ENCODE peak calls at places on chromosomes 6 and 20, in four cellular contexts. One of them, this sample, is unnamed.
A peak's percentile ranks its signal among the peaks of the same experiment; 100 is the strongest.

GRCh38 chr6:499617-500016 is 108.1 kb downstream of the IRF4 start:
- DNase-seq in OCI-LY7: no peak
- DNase-seq in aorta: no peak
- DNase-seq in NCI-H774: no peak
- DNase-seq in this sample: no peak

GRCh38 chr6:122717350-122717749 is 62.2 kb upstream of the FABP7 start:
- DNase-seq in OCI-LY7: no peak
- DNase-seq in aorta: no peak
- DNase-seq in NCI-H774: peak; percentile 90
- DNase-seq in this sample: peak; percentile 31

GRCh38 chr6:54865091-54865631 is 18.6 kb downstream of the FAM83B start:
- DNase-seq in OCI-LY7: no peak
- DNase-seq in aorta: no peak
- DNase-seq in NCI-H774: no peak
- DNase-seq in this sample: no peak

GRCh38 chr20:37223053-37223452 is 38.6 kb downstream of the GHRH start:
- DNase-seq in OCI-LY7: peak; percentile 8
- DNase-seq in aorta: no peak
- DNase-seq in NCI-H774: no peak
- DNase-seq in this sample: peak; percentile 59

GRCh38 chr6:30727920-30728605 is 7.9 kb downstream of the TUBB start:
- DNase-seq in OCI-LY7: peak; percentile 31
- DNase-seq in aorta: no peak
- DNase-seq in NCI-H774: no peak
- DNase-seq in this sample: no peak

GRCh38 chr20:47315339-47315662 is 41.2 kb downstream of the ZMYND8 start:
- DNase-seq in OCI-LY7: no peak
- DNase-seq in aorta: no peak
- DNase-seq in NCI-H774: no peak
- DNase-seq in this sample: peak; percentile 16

GRCh38 chr6:34992353-34992752 is 103.3 kb downstream of the ANKS1A start:
- DNase-seq in OCI-LY7: no peak
- DNase-seq in aorta: no peak
- DNase-seq in NCI-H774: peak; percentile 66
- DNase-seq in this sample: no peak

GRCh38 chr20:25061103-25061799 is 3.3 kb upstream of the ACSS1 start:
- DNase-seq in OCI-LY7: no peak
- DNase-seq in aorta: no peak
- DNase-seq in NCI-H774: no peak
- DNase-seq in this sample: no peak

GRCh38 chr6:34011298-34011697 is 134.6 kb downstream of the GRM4 start:
- DNase-seq in OCI-LY7: no peak
- DNase-seq in aorta: no peak
- DNase-seq in NCI-H774: no peak
- DNase-seq in this sample: no peak

GRCh38 chr6:121216928-121217327 is 117.4 kb downstream of the TBC1D32 start:
- DNase-seq in OCI-LY7: no peak
- DNase-seq in aorta: no peak
- DNase-seq in NCI-H774: no peak
- DNase-seq in this sample: no peak

GRCh38 chr6:33752139-33753015 is 5.7 kb upstream of the IP6K3 start:
- DNase-seq in OCI-LY7: no peak
- DNase-seq in aorta: no peak
- DNase-seq in NCI-H774: no peak
- DNase-seq in this sample: no peak

GRCh38 chr6:16372029-16372776 is 133.8 kb downstream of the GMPR start:
- DNase-seq in OCI-LY7: no peak
- DNase-seq in aorta: no peak
- DNase-seq in NCI-H774: no peak
- DNase-seq in this sample: peak; percentile 66

GRCh38 chr20:33299111-33299603 is 16.1 kb downstream of the BPIFB1 start:
- DNase-seq in OCI-LY7: peak; percentile 60
- DNase-seq in aorta: peak; percentile 56
- DNase-seq in NCI-H774: peak; percentile 44
- DNase-seq in this sample: peak; percentile 65

GRCh38 chr6:170224694-170225660 is 65.9 kb downstream of the DLL1 start:
- DNase-seq in OCI-LY7: no peak
- DNase-seq in aorta: no peak
- DNase-seq in NCI-H774: peak; percentile 79
- DNase-seq in this sample: no peak

This sample was measured in lung microvascular endothelial cell.